ENCODE peak calls at places on chromosomes 4 and X, in six cellular contexts. E is CD8-positive, alpha-beta memory T cell; P is M059J; W is GM10248; U is activated T-cell treated with anti-CD3 and anti-CD28 coated beads, Interleukin-2, amount 50 U/mL, for 72 hours; X is right lobe of liver. J is an unnamed sample.

GRCh38 chr4:123250843-123251242 is 145.8 kb upstream of the SPRY1 start:
- DNase-seq in E (no peak), P (peak), W (no peak), U (no peak), X (no peak), J (no peak)

GRCh38 chr4:183435803-183436202 is 8.6 kb upstream of the CDKN2AIP start:
- DNase-seq in E (no peak), P (no peak), W (no peak), U (no peak), X (no peak), J (no peak)

GRCh38 chr4:139851133-139851532 is 185.5 kb downstream of the MGST2 start:
- DNase-seq in E (no peak), P (no peak), W (no peak), U (no peak), X (no peak), J (no peak)

GRCh38 chr4:17765514-17766286 is 15.7 kb downstream of the FAM184B start:
- DNase-seq in E (no peak), P (no peak), W (no peak), U (no peak), X (no peak), J (no peak)

GRCh38 chrX:3728454-3728853 is 15.0 kb upstream of the PRKX start:
- DNase-seq in E (no peak), P (no peak), W (no peak), U (no peak), X (no peak), J (no peak)

GRCh38 chr4:128954941-128955340 is 138.4 kb downstream of the SCLT1 start:
- DNase-seq in E (no peak), P (no peak), W (no peak), U (no peak), X (no peak), J (no peak)

GRCh38 chr4:94407846-94408245 is 43.9 kb upstream of the PDLIM5 start:
- DNase-seq in E (no peak), P (no peak), W (no peak), U (no peak), X (no peak), J (no peak)

GRCh38 chr4:130632731-130633604 is 1537.0 kb downstream of the C4orf33 start:
- DNase-seq in E (no peak), P (peak), W (no peak), U (no peak), X (no peak), J (no peak)

GRCh38 chrX:24023972-24024664 is 2.9 kb downstream of the KLHL15 start:
- DNase-seq in E (peak), P (peak), W (no peak), U (no peak), X (no peak), J (peak)

GRCh38 chr4:3233391-3234071 is 15.4 kb upstream of the MSANTD1 start:
- DNase-seq in E (no peak), P (no peak), W (no peak), U (no peak), X (peak), J (no peak)

GRCh38 chr4:56106180-56106579 is 157.4 kb downstream of the CEP135 start:
- DNase-seq in E (no peak), P (no peak), W (no peak), U (no peak), X (no peak), J (no peak)

GRCh38 chr4:6493668-6494304 is 21.4 kb upstream of the PPP2R2C start:
- DNase-seq in E (no peak), P (peak), W (no peak), U (no peak), X (no peak), J (no peak)

GRCh38 chr4:85370400-85371032 is 104.4 kb upstream of the ARHGAP24 start:
- DNase-seq in E (no peak), P (peak), W (no peak), U (no peak), X (no peak), J (peak)